ENCODE peak calls at places on chromosomes 11 and 22, in eight cellular contexts. J, A, R, G, U, S, F and E are unnamed samples.
A peak's percentile ranks its signal among the peaks of the same experiment; 100 is the strongest.

GRCh38 chr22:30474683-30475424 is 3.0 kb upstream of the SEC14L3 start:
- DNase-seq in J (no peak), A (no peak), R (no peak), G (no peak), U (no peak), S (no peak), F (no peak), E (no peak)

GRCh38 chr11:68137833-68138232 is 16.6 kb upstream of the CHKA start:
- DNase-seq in J (no peak), A (no peak), R (peak; percentile 35), G (peak; percentile 3), U (peak; percentile 8), S (peak; percentile 1), F (no peak), E (no peak)

GRCh38 chr11:61747389-61748285 is 4.8 kb upstream of the MYRF start:
- DNase-seq in J (peak; percentile 61), A (peak; percentile 86), R (peak; percentile 74), G (peak; percentile 81), U (peak; percentile 75), S (peak; percentile 82), F (peak; percentile 70), E (peak; percentile 58)

GRCh38 chr22:40414838-40415505 is 44.6 kb downstream of the SGSM3 start:
- DNase-seq in J (no peak), A (no peak), R (no peak), G (no peak), U (no peak), S (peak; percentile 48), F (no peak), E (no peak)

GRCh38 chr22:32706149-32706548 is 95.4 kb upstream of the TIMP3 start:
- DNase-seq in J (no peak), A (no peak), R (peak; percentile 57), G (no peak), U (peak; percentile 49), S (no peak), F (no peak), E (no peak)

GRCh38 chr11:27468643-27469332 is 3.8 kb downstream of the LGR4 start:
- DNase-seq in J (no peak), A (peak; percentile 40), R (peak; percentile 88), G (no peak), U (peak; percentile 52), S (no peak), F (no peak), E (no peak)

GRCh38 chr11:116333193-116333592 is 439.6 kb downstream of the BUD13 start:
- DNase-seq in J (no peak), A (no peak), R (no peak), G (no peak), U (no peak), S (no peak), F (no peak), E (no peak)

GRCh38 chr11:108009497-108010360 is 1.0 kb downstream of the CUL5 start:
- DNase-seq in J (no peak), A (peak; percentile 30), R (peak; percentile 58), G (peak; percentile 25), U (peak; percentile 55), S (no peak), F (no peak), E (peak; percentile 11)

GRCh38 chr22:46082633-46083032 is 67.7 kb upstream of the PPARA start:
- DNase-seq in J (no peak), A (no peak), R (peak; percentile 62), G (peak; percentile 6), U (no peak), S (no peak), F (no peak), E (no peak)

GRCh38 chr11:57332694-57333440 is 2.8 kb downstream of the SSRP1 start:
- DNase-seq in J (no peak), A (no peak), R (no peak), G (no peak), U (no peak), S (no peak), F (no peak), E (no peak)

GRCh38 chr11:37721485-37721884 is 1123.4 kb upstream of the RAG2 start:
- DNase-seq in J (no peak), A (no peak), R (no peak), G (no peak), U (peak; percentile 10), S (no peak), F (no peak), E (no peak)

DNA sequence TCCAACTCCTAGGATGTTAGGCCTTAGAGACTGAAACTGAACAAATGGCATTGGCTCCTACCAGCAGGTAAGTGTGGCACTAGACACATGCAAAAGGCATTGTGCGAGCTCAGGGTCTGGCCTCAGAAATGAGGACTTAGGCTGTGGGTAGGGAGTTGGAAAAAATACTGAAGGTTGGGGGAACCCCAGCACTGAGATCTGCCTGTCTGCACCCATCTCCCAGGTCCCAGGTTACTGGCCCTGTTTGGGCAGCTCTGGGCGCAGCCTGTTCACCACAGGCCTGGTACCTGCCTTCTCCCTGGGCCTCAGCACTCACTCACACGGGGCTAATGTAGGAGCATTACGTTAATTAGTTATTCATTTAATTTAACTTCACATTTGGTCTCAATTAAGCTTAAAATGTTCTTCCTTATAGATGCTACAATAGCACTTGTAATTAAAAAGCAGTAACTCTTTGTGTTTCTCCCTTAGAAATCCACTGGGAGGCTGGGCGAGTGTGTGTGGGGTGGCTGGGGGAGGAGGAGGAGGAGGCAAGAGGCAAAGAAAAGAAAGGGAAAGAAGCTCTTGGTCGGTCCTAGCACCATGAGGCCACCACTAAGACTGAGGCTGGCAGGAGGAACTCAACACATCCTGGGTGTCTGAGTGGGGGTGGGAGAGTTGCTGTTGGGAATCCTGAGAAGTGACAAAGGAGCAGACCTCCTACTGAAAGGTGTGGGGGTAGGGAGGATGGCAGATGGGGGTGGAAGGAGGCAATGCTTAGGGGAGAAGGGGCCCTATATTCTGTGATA is 19.4 kb downstream of the TMEM218 start:
- DNase-seq in J (no peak), A (no peak), R (no peak), G (peak; percentile 13), U (no peak), S (no peak), F (no peak), E (no peak)
- H3K4me3 ChIP-seq in J (no peak overlapping the region), A (no peak overlapping the region), R (no peak overlapping the region), G (no peak overlapping the region), U (no peak overlapping the region), S (no peak overlapping the region), F (no peak overlapping the region), E (no peak overlapping the region)

DNA sequence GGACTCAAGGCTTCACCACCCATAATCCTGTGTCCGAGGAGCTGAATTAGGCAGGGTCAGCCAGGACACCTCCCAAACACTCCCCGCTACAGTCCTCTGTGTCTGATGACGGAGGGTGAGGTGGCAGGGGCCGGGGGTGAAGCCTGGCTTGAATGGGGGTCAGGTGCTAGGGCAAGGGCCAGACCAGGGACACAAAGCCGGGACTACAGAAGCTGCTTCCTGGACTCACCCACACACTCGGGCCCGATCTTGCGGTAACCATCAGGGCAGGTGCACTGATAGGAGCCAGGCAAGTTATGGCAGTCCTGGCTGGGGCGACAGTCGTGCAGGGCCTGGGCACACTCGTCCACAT is 2.3 kb downstream of the EFEMP2 start:
- DNase-seq in J (no peak), A (no peak), R (no peak), G (no peak), U (no peak), S (peak; percentile 64), F (no peak), E (no peak)
- H3K36me3 ChIP-seq in J (peaks cover 26% of the 10 kb centered on the region), A (no peaks in the 10 kb centered on the region), R (peaks cover 25% of the 10 kb centered on the region), G (no peaks in the 10 kb centered on the region), U (peaks cover 47% of the 10 kb centered on the region), S (peaks cover 4% of the 10 kb centered on the region), F (peaks cover 58% of the 10 kb centered on the region), E (peaks cover 32% of the 10 kb centered on the region)

GRCh38 chr11:823441-824291 is 4.1 kb upstream of the CRACR2B start:
- DNase-seq in J (no peak), A (no peak), R (no peak), G (no peak), U (no peak), S (no peak), F (no peak), E (no peak)
- H3K4me1 ChIP-seq in J (peaks cover 25% of the 10 kb centered on the region), A (peaks cover 45% of the 10 kb centered on the region), R (peaks cover 14% of the 10 kb centered on the region), G (peaks cover 56% of the 10 kb centered on the region), U (peaks cover 27% of the 10 kb centered on the region), S (peaks cover 82% of the 10 kb centered on the region), F (peaks cover 33% of the 10 kb centered on the region), E (peaks cover 18% of the 10 kb centered on the region)

GRCh38 chr11:14288189-14288935 is 70.6 kb downstream of the RRAS2 start:
- DNase-seq in J (no peak), A (no peak), R (peak; percentile 88), G (no peak), U (peak; percentile 88), S (no peak), F (no peak), E (peak; percentile 87)
- H3K4me3 ChIP-seq in J (no peak overlapping the region), A (no peak overlapping the region), R (peak overlapping the region; percentile 45), G (no peak overlapping the region), U (peak overlapping the region; percentile 58), S (no peak overlapping the region), F (no peak overlapping the region), E (peak overlapping the region; percentile 20)

GRCh38 chr11:3036419-3036818 is 20.8 kb downstream of the CARS1 start:
- DNase-seq in J (no peak), A (no peak), R (no peak), G (no peak), U (no peak), S (no peak), F (no peak), E (no peak)
- H3K36me3 ChIP-seq in J (peaks cover 88% of the 10 kb centered on the region), A (peaks cover 7% of the 10 kb centered on the region), R (peaks cover 76% of the 10 kb centered on the region), G (no peaks in the 10 kb centered on the region), U (peaks cover 91% of the 10 kb centered on the region), S (peaks cover 44% of the 10 kb centered on the region), F (peaks cover 79% of the 10 kb centered on the region), E (peaks cover 23% of the 10 kb centered on the region)